ENCODE peak calls at places on chromosomes 13 and 19, in nine cellular contexts. S is cardiac muscle cell; X is activated CD4-positive, CD25-positive, alpha-beta regulatory T cell treated with anti-CD3 and anti-CD28 coated beads, Interleukin-2, amount 50 U/mL, for 16 hours; J is HT1080; N is iris pigment epithelial cell; A is NCI-H1417; T is hypothalamus; B is stimulated activated CD8-positive, alpha-beta memory T cell treated with anti-CD3 and anti-CD28 coated beads, Interleukin-7, amount 100 ng/mL, for 1 hour; Q is memory B cell. E is an unnamed sample.

GRCh38 chr19:49168421-49168820 is 10.8 kb downstream of the TRPM4 start:
- DNase-seq in S (no peak), J (no peak), B (no peak), T (no peak), N (no peak), Q (no peak), X (no peak), A (no peak), E (no peak)

GRCh38 chr19:54458648-54459281 is 4.8 kb downstream of the LENG9 start:
- DNase-seq in J (no peak), N (no peak), T (no peak), Q (no peak), S (no peak), B (no peak), A (no peak), X (no peak), E (no peak)

GRCh38 chr13:114065926-114066774 is 66.3 kb downstream of the RASA3 start:
- DNase-seq in Q (no peak), T (no peak), A (no peak), S (no peak), B (no peak), N (no peak), X (no peak), J (no peak), E (no peak)

GRCh38 chr19:54674021-54674617 is 11.3 kb downstream of the LILRB4 start:
- DNase-seq in S (no peak), J (no peak), N (peak), X (no peak), A (peak), B (no peak), T (no peak), Q (no peak), E (no peak)

GRCh38 chr19:10120538-10121198 is 969 bp upstream of the EIF3G start:
- DNase-seq in S (no peak), J (peak), X (no peak), A (no peak), N (peak), Q (no peak), B (no peak), T (no peak), E (no peak)

GRCh38 chr13:108595416-108596257 is 33.8 kb upstream of the MYO16 start:
- DNase-seq in B (no peak), S (peak), X (no peak), J (no peak), A (peak), T (no peak), Q (no peak), N (peak), E (no peak)

GRCh38 chr13:73914119-73914518 is 220.1 kb downstream of the KLF12 start:
- DNase-seq in X (no peak), B (no peak), Q (peak), S (no peak), T (no peak), N (no peak), J (no peak), A (no peak), E (no peak)

GRCh38 chr19:19531951-19532805 is 3.5 kb downstream of the YJEFN3 start:
- DNase-seq in J (peak), S (peak), N (peak), X (peak), A (peak), T (peak), B (peak), Q (peak), E (peak)

GRCh38 chr19:53102186-53102585 is 1.0 kb downstream of the ZNF160 start:
- DNase-seq in J (no peak), A (no peak), X (no peak), T (no peak), N (no peak), Q (no peak), S (no peak), B (no peak), E (no peak)

GRCh38 chr13:22198656-22199217 is 527.9 kb downstream of the FGF9 start:
- DNase-seq in N (no peak), B (no peak), A (no peak), X (no peak), S (no peak), J (no peak), T (no peak), Q (no peak), E (no peak)

GRCh38 chr13:23743269-23743668 is 145.9 kb downstream of the MIPEP start:
- DNase-seq in N (no peak), S (no peak), X (no peak), A (no peak), T (no peak), J (no peak), Q (no peak), B (no peak), E (no peak)

GRCh38 chr19:4065430-4066175 is 1.1 kb downstream of the ZBTB7A start:
- DNase-seq in Q (peak), A (peak), S (peak), X (peak), J (peak), N (peak), B (peak), T (peak), E (peak)

GRCh38 chr19:7902796-7903243 is 857 bp upstream of the MAP2K7 start:
- DNase-seq in X (no peak), Q (no peak), A (peak), T (no peak), S (no peak), B (no peak), N (no peak), J (no peak), E (no peak)

GRCh38 chr19:33236696-33237390 is 11.2 kb upstream of the SLC7A10 start:
- DNase-seq in S (no peak), A (no peak), Q (no peak), J (no peak), B (no peak), N (no peak), X (no peak), T (no peak), E (no peak)

GRCh38 chr13:79404361-79404760 is 1.7 kb downstream of the RBM26 start:
- DNase-seq in T (no peak), B (no peak), Q (no peak), A (peak), S (no peak), J (no peak), X (no peak), N (no peak), E (no peak)

GRCh38 chr13:113252516-113252915 is 43.1 kb downstream of the CUL4A start:
- DNase-seq in A (no peak), N (no peak), Q (no peak), J (no peak), T (no peak), B (no peak), S (no peak), X (no peak), E (no peak)

GRCh38 chr13:110648848-110649421 is 33.6 kb downstream of the NAXD start:
- DNase-seq in B (no peak), S (no peak), T (no peak), Q (no peak), A (no peak), N (no peak), J (no peak), X (no peak), E (no peak)

GRCh38 chr19:32199501-32200040 is 145.8 kb upstream of the ZNF507 start:
- DNase-seq in A (no peak), X (no peak), J (no peak), T (no peak), N (no peak), B (no peak), S (no peak), Q (no peak), E (no peak)

GRCh38 chr13:45206340-45206739 is 5.5 kb upstream of the KCTD4 start:
- DNase-seq in T (no peak), B (no peak), J (peak), Q (no peak), S (no peak), A (no peak), N (peak), X (no peak), E (no peak)

GRCh38 chr19:14686411-14686810 is 3.4 kb upstream of the ZNF333 start:
- DNase-seq in T (no peak), J (peak), A (peak), Q (no peak), X (no peak), B (no peak), S (peak), N (peak), E (no peak)

GRCh38 chr19:11554160-11554559 is 4.9 kb downstream of the ELOF1 start:
- DNase-seq in X (no peak), B (no peak), T (no peak), A (no peak), S (no peak), Q (no peak), N (no peak), J (no peak), E (no peak)

GRCh38 chr19:17330546-17331253 is 4.0 kb downstream of the ANO8 start:
- DNase-seq in X (no peak), B (no peak), S (no peak), A (no peak), Q (no peak), T (no peak), N (no peak), J (no peak), E (no peak)

GRCh38 chr19:1767464-1767933 is 14.2 kb downstream of the ONECUT3 start:
- DNase-seq in X (peak), B (peak), S (peak), J (no peak), T (no peak), Q (peak), N (no peak), A (peak), E (no peak)

GRCh38 chr19:18416778-18417249 is 2.4 kb upstream of the SSBP4 start:
- DNase-seq in J (peak), Q (no peak), X (no peak), S (peak), T (peak), B (no peak), A (peak), N (peak), E (peak)

GRCh38 chr13:112958127-112958989 is 10.7 kb upstream of the MCF2L start:
- DNase-seq in T (no peak), Q (no peak), J (peak), X (no peak), B (no peak), S (no peak), A (no peak), N (no peak), E (no peak)

GRCh38 chr13:77857810-77858209 is 60.8 kb downstream of the EDNRB start:
- DNase-seq in A (no peak), X (no peak), Q (no peak), N (no peak), S (no peak), T (no peak), B (no peak), J (no peak), E (no peak)

GRCh38 chr13:28237944-28238343 is 99.6 kb downstream of the PAN3 start:
- DNase-seq in J (no peak), X (no peak), S (no peak), Q (no peak), T (no peak), N (no peak), A (no peak), B (no peak), E (no peak)

GRCh38 chr13:39881887-39882286 is 226.4 kb downstream of the COG6 start:
- DNase-seq in X (no peak), J (peak), Q (no peak), S (no peak), A (no peak), B (no peak), N (peak), T (no peak), E (no peak)